ENCODE peak calls at places on chromosome 11, in ten cellular contexts. O is T-cell; Z is endothelial cell of umbilical vein; H is LNCaP clone FGC; A is COR-L47; D is stimulated activated naive CD4-positive, alpha-beta T cell treated with Interleukin-2 at 50 U/mL for 16 hours; Y is activated T-helper 1 cell treated with anti-CD3 and anti-CD28 coated beads, Interleukin-12 subunit alpha, Interleukin-12 subunit beta, Interleukin-2, Interleukin-4 antibody, amounts not matched to agents 30 ng/mL and 10 ng/mL and 1 ng/mL, durations not matched to agents 14 hours and 24 hours and 36 hours; Q is stimulated activated CD4-positive, alpha-beta T cell treated with anti-CD3 and anti-CD28 coated beads, Interleukin-15, amount 100 ng/mL, for 1 hour; N is H1; J is astrocyte of the cerebellum. X is an unnamed sample.

GRCh38 chr11:14905104-14906033 is 13.3 kb upstream of the CYP2R1 start:
- DNase-seq in D (peak), A (no peak), Q (peak), O (peak), N (peak), Z (peak), J (no peak), H (no peak), Y (peak), X (no peak)

GRCh38 chr11:20208622-20209090 is 48.4 kb upstream of the DBX1 start:
- DNase-seq in Y (no peak), A (no peak), Q (no peak), J (no peak), D (no peak), H (no peak), N (peak), Z (no peak), O (no peak), X (no peak)

GRCh38 chr11:35662649-35663407 is at the start of gene TRIM44:
- DNase-seq in A (peak), Z (peak), N (peak), D (peak), H (no peak), Q (peak), J (peak), Y (peak), O (peak), X (peak)

GRCh38 chr11:118634435-118635236 is 27.2 kb downstream of the PHLDB1 start:
- DNase-seq in Y (no peak), N (peak), A (peak), Z (no peak), O (no peak), D (no peak), H (no peak), J (peak), Q (no peak), X (no peak)

GRCh38 chr11:67079065-67079464 is 22.4 kb downstream of the RHOD start:
- DNase-seq in H (no peak), N (no peak), Y (no peak), A (no peak), Q (no peak), Z (no peak), O (no peak), D (no peak), J (no peak), X (no peak)

GRCh38 chr11:45091563-45092392 is 54.7 kb upstream of the PRDM11 start:
- DNase-seq in A (no peak), H (no peak), J (no peak), Z (peak), O (no peak), D (no peak), N (peak), Q (no peak), Y (no peak), X (no peak)

GRCh38 chr11:45225277-45225676 is 60.9 kb downstream of the SYT13 start:
- DNase-seq in H (no peak), N (no peak), Z (no peak), J (no peak), A (no peak), O (no peak), Q (no peak), D (no peak), Y (no peak), X (no peak)

GRCh38 chr11:34417203-34417602 is 21.5 kb upstream of the CAT start:
- DNase-seq in Q (no peak), Y (no peak), D (no peak), J (no peak), N (no peak), H (no peak), O (no peak), Z (no peak), A (no peak), X (no peak)

GRCh38 chr11:119697882-119698281 is 31.1 kb downstream of the NECTIN1 start:
- DNase-seq in J (no peak), D (no peak), Y (no peak), N (no peak), A (no peak), Z (no peak), O (no peak), H (no peak), Q (no peak), X (no peak)

GRCh38 chr11:23755769-23756168 is 741.1 kb upstream of the LUZP2 start:
- DNase-seq in D (no peak), Z (no peak), N (no peak), A (no peak), H (no peak), Y (no peak), O (no peak), Q (no peak), J (no peak), X (no peak)

GRCh38 chr11:116694815-116695590 is 77.8 kb downstream of the BUD13 start:
- DNase-seq in Q (no peak), A (no peak), Y (no peak), Z (no peak), J (no peak), H (no peak), N (peak), O (no peak), D (no peak), X (no peak)

GRCh38 chr11:19239039-19239438 is 1.7 kb downstream of the E2F8 start:
- DNase-seq in A (no peak), O (no peak), N (no peak), H (no peak), J (no peak), Y (no peak), D (no peak), Q (no peak), Z (peak), X (no peak)